ENCODE peak calls at places on chromosome 6, in four cellular contexts. One of them, this sample, is unnamed.

GRCh38 chr6:113630738-113631535 is 226.2 kb upstream of the MARCKS start:
- DNase-seq in fibroblast of lung: peak; percentile 35
- DNase-seq in activated naive CD4-positive, alpha-beta T cell: no peak
- DNase-seq in Jurkat, Clone E6-1: no peak
- DNase-seq in this sample: no peak

GRCh38 chr6:122657601-122658000 is 47.4 kb downstream of the PKIB start:
- DNase-seq in activated naive CD4-positive, alpha-beta T cell: no peak
- DNase-seq in Jurkat, Clone E6-1: no peak
- DNase-seq in fibroblast of lung: peak; percentile 34
- DNase-seq in this sample: no peak

GRCh38 chr6:52994031-52994788 is 874 bp downstream of the GSTA4 start:
- DNase-seq in activated naive CD4-positive, alpha-beta T cell: no peak
- DNase-seq in fibroblast of lung: peak; percentile 56
- DNase-seq in Jurkat, Clone E6-1: no peak
- DNase-seq in this sample: no peak

GRCh38 chr6:140269766-140270165 is 895.3 kb upstream of the CITED2 start:
- DNase-seq in activated naive CD4-positive, alpha-beta T cell: no peak
- DNase-seq in fibroblast of lung: no peak
- DNase-seq in Jurkat, Clone E6-1: no peak
- DNase-seq in this sample: no peak

GRCh38 chr6:68975064-68975463 is 340.0 kb downstream of the ADGRB3 start:
- DNase-seq in fibroblast of lung: peak; percentile 22
- DNase-seq in activated naive CD4-positive, alpha-beta T cell: no peak
- DNase-seq in Jurkat, Clone E6-1: no peak
- DNase-seq in this sample: peak; percentile 2

GRCh38 chr6:4518506-4518905 is 257.7 kb upstream of the CDYL start:
- DNase-seq in activated naive CD4-positive, alpha-beta T cell: no peak
- DNase-seq in Jurkat, Clone E6-1: no peak
- DNase-seq in fibroblast of lung: peak; percentile 44
- DNase-seq in this sample: peak; percentile 43

GRCh38 chr6:27795697-27796494 is 116.3 kb downstream of the OR2B2 start:
- DNase-seq in fibroblast of lung: peak; percentile 95
- DNase-seq in activated naive CD4-positive, alpha-beta T cell: no peak
- DNase-seq in Jurkat, Clone E6-1: peak; percentile 88
- DNase-seq in this sample: peak; percentile 80

GRCh38 chr6:56794421-56794820 is 151.7 kb upstream of the DST start:
- DNase-seq in activated naive CD4-positive, alpha-beta T cell: no peak
- DNase-seq in Jurkat, Clone E6-1: no peak
- DNase-seq in fibroblast of lung: no peak
- DNase-seq in this sample: no peak

GRCh38 chr6:44002591-44003344 is 124.5 kb downstream of the MRPL14 start:
- DNase-seq in fibroblast of lung: peak; percentile 53
- DNase-seq in activated naive CD4-positive, alpha-beta T cell: peak; percentile 40
- DNase-seq in Jurkat, Clone E6-1: no peak
- DNase-seq in this sample: no peak

GRCh38 chr6:165967768-165968408 is 199.8 kb downstream of the TBXT start:
- DNase-seq in Jurkat, Clone E6-1: no peak
- DNase-seq in fibroblast of lung: no peak
- DNase-seq in activated naive CD4-positive, alpha-beta T cell: no peak
- DNase-seq in this sample: no peak

GRCh38 chr6:154341876-154342275 is 14.7 kb downstream of the IPCEF1 start:
- DNase-seq in activated naive CD4-positive, alpha-beta T cell: no peak
- DNase-seq in Jurkat, Clone E6-1: no peak
- DNase-seq in fibroblast of lung: no peak
- DNase-seq in this sample: no peak

GRCh38 chr6:49409951-49410542 is 53.0 kb downstream of the MMUT start:
- DNase-seq in activated naive CD4-positive, alpha-beta T cell: peak; percentile 9
- DNase-seq in Jurkat, Clone E6-1: peak; percentile 48
- DNase-seq in fibroblast of lung: peak; percentile 77
- DNase-seq in this sample: peak; percentile 54

GRCh38 chr6:159762681-159763293 is 942 bp downstream of the ACAT2 start:
- DNase-seq in Jurkat, Clone E6-1: no peak
- DNase-seq in activated naive CD4-positive, alpha-beta T cell: peak; percentile 20
- DNase-seq in fibroblast of lung: no peak
- DNase-seq in this sample: no peak

GRCh38 chr6:163354779-163355431 is 59.6 kb upstream of the QKI start:
- DNase-seq in Jurkat, Clone E6-1: no peak
- DNase-seq in fibroblast of lung: no peak
- DNase-seq in activated naive CD4-positive, alpha-beta T cell: no peak
- DNase-seq in this sample: no peak

GRCh38 chr6:105041880-105042279 is 85.0 kb downstream of the LIN28B start:
- DNase-seq in activated naive CD4-positive, alpha-beta T cell: no peak
- DNase-seq in fibroblast of lung: no peak
- DNase-seq in Jurkat, Clone E6-1: no peak
- DNase-seq in this sample: no peak

GRCh38 chr6:29617782-29618557 is 15.0 kb downstream of the GABBR1 start:
- DNase-seq in fibroblast of lung: no peak
- DNase-seq in Jurkat, Clone E6-1: no peak
- DNase-seq in activated naive CD4-positive, alpha-beta T cell: no peak
- DNase-seq in this sample: no peak

GRCh38 chr6:48994811-48995210 is 468.2 kb downstream of the MMUT start:
- DNase-seq in Jurkat, Clone E6-1: no peak
- DNase-seq in activated naive CD4-positive, alpha-beta T cell: no peak
- DNase-seq in fibroblast of lung: no peak
- DNase-seq in this sample: no peak

GRCh38 chr6:152905551-152906299 is 77.1 kb downstream of the FBXO5 start:
- DNase-seq in activated naive CD4-positive, alpha-beta T cell: no peak
- DNase-seq in fibroblast of lung: no peak
- DNase-seq in Jurkat, Clone E6-1: no peak
- DNase-seq in this sample: no peak

GRCh38 chr6:7237653-7238190 is 75.3 kb downstream of the SSR1 start:
- DNase-seq in Jurkat, Clone E6-1: no peak
- DNase-seq in fibroblast of lung: peak; percentile 42
- DNase-seq in activated naive CD4-positive, alpha-beta T cell: no peak
- DNase-seq in this sample: no peak

GRCh38 chr6:56978530-56978929 is 23.6 kb downstream of the BEND6 start:
- DNase-seq in Jurkat, Clone E6-1: no peak
- DNase-seq in activated naive CD4-positive, alpha-beta T cell: no peak
- DNase-seq in fibroblast of lung: no peak
- DNase-seq in this sample: no peak

GRCh38 chr6:25706314-25707014 is 48.1 kb upstream of the SLC17A4 start:
- DNase-seq in Jurkat, Clone E6-1: no peak
- DNase-seq in activated naive CD4-positive, alpha-beta T cell: no peak
- DNase-seq in fibroblast of lung: peak; percentile 3
- DNase-seq in this sample: peak; percentile 3

GRCh38 chr6:55636406-55637102 is 57.6 kb upstream of the HMGCLL1 start:
- DNase-seq in Jurkat, Clone E6-1: no peak
- DNase-seq in activated naive CD4-positive, alpha-beta T cell: no peak
- DNase-seq in fibroblast of lung: peak; percentile 66
- DNase-seq in this sample: peak; percentile 26

GRCh38 chr6:159943101-159943632 is 25.7 kb upstream of the IGF2R start:
- DNase-seq in fibroblast of lung: peak; percentile 72
- DNase-seq in Jurkat, Clone E6-1: no peak
- DNase-seq in activated naive CD4-positive, alpha-beta T cell: no peak
- DNase-seq in this sample: peak; percentile 71

GRCh38 chr6:9138856-9139426 is 703.6 kb upstream of the SLC35B3 start:
- DNase-seq in activated naive CD4-positive, alpha-beta T cell: no peak
- DNase-seq in fibroblast of lung: peak; percentile 65
- DNase-seq in Jurkat, Clone E6-1: no peak
- DNase-seq in this sample: no peak

GRCh38 chr6:141403827-141404226 is 728.9 kb upstream of the GJE1 start:
- DNase-seq in Jurkat, Clone E6-1: no peak
- DNase-seq in activated naive CD4-positive, alpha-beta T cell: no peak
- DNase-seq in fibroblast of lung: peak; percentile 75
- DNase-seq in this sample: peak; percentile 23

GRCh38 chr6:46689657-46690056 is 2.0 kb downstream of the TDRD6 start:
- DNase-seq in activated naive CD4-positive, alpha-beta T cell: no peak
- DNase-seq in fibroblast of lung: no peak
- DNase-seq in Jurkat, Clone E6-1: no peak
- DNase-seq in this sample: no peak

GRCh38 chr6:3850451-3851203 is 1.5 kb downstream of the FAM50B start:
- DNase-seq in Jurkat, Clone E6-1: no peak
- DNase-seq in activated naive CD4-positive, alpha-beta T cell: no peak
- DNase-seq in fibroblast of lung: no peak
- DNase-seq in this sample: no peak